ENCODE peak calls at places on chromosomes 4 and X, in five cellular contexts. R is neuronal stem cell; P is fibroblast of the conjunctiva; C is activated CD4-positive, alpha-beta T cell treated with anti-CD3 and anti-CD28 coated beads for 48 hours; Y is NCI-H345. I is an unnamed sample.

GRCh38 chr4:151620066-151620465 is 140.7 kb downstream of the GATB start:
- DNase-seq in R (no peak), P (no peak), Y (no peak), C (no peak), I (no peak)

GRCh38 chr4:99506781-99507180 is 4.0 kb upstream of the C4orf17 start:
- DNase-seq in C (no peak), R (no peak), P (no peak), Y (peak; percentile 38), I (no peak)

GRCh38 chr4:75920327-75920726 is 18.1 kb upstream of the PPEF2 start:
- DNase-seq in P (no peak), Y (no peak), R (no peak), C (no peak), I (no peak)

GRCh38 chr4:2836391-2836859 is 7.2 kb upstream of the ADD1 start:
- DNase-seq in C (no peak), P (no peak), Y (no peak), R (no peak), I (no peak)

GRCh38 chrX:2931612-2932011 is 2.5 kb upstream of the ARSD start:
- DNase-seq in Y (no peak), C (no peak), R (no peak), P (no peak), I (no peak)

GRCh38 chr4:130336585-130337217 is 1240.7 kb downstream of the C4orf33 start:
- DNase-seq in C (no peak), Y (peak; percentile 1), P (peak; percentile 17), R (no peak), I (no peak)

GRCh38 chr4:128635939-128636551 is 173.5 kb upstream of the JADE1 start:
- DNase-seq in C (no peak), Y (peak; percentile 86), P (no peak), R (no peak), I (peak; percentile 2)

GRCh38 chr4:139453041-139453370 is 915 bp upstream of the RAB33B start:
- DNase-seq in Y (peak; percentile 57), C (peak; percentile 80), P (no peak), R (no peak), I (peak; percentile 60)

GRCh38 chrX:7582191-7582590 is 260.8 kb upstream of the VCX start:
- DNase-seq in R (no peak), P (no peak), Y (peak; percentile 80), C (no peak), I (peak; percentile 78)

GRCh38 chrX:17564689-17565409 is 172.4 kb upstream of the SCML1 start:
- DNase-seq in P (no peak), C (no peak), R (no peak), Y (no peak), I (no peak)

GRCh38 chrX:70196961-70197805 is 19.9 kb downstream of the DGAT2L6 start:
- DNase-seq in Y (peak; percentile 65), R (peak; percentile 32), P (peak; percentile 20), C (peak; percentile 74), I (peak; percentile 75)

GRCh38 chr4:104693601-104694201 is 199.0 kb upstream of the CXXC4 start:
- DNase-seq in R (no peak), P (no peak), C (no peak), Y (no peak), I (no peak)

GRCh38 chr4:86935833-86936721 is 1.3 kb downstream of the AFF1 start:
- DNase-seq in Y (peak; percentile 20), P (no peak), R (peak; percentile 17), C (peak; percentile 84), I (no peak)

GRCh38 chr4:111937368-111937767 is 207.9 kb upstream of the FAM241A start:
- DNase-seq in R (no peak), C (no peak), P (peak; percentile 16), Y (peak; percentile 10), I (no peak)

GRCh38 chr4:122744229-122744628 is 11.7 kb downstream of the BBS12 start:
- DNase-seq in Y (no peak), R (no peak), P (no peak), C (no peak), I (no peak)

GRCh38 chr4:86660407-86660806 is 66.3 kb downstream of the PTPN13 start:
- DNase-seq in P (no peak), Y (no peak), R (no peak), C (no peak), I (no peak)

GRCh38 chr4:6204871-6205583 is 4.7 kb upstream of the JAKMIP1 start:
- DNase-seq in R (no peak), Y (no peak), P (no peak), C (no peak), I (no peak)

GRCh38 chr4:87236851-87237250 is 16.4 kb upstream of the KLHL8 start:
- DNase-seq in R (no peak), P (no peak), Y (no peak), C (no peak), I (no peak)

GRCh38 chrX:123859409-123859827 is 435 bp upstream of the XIAP start:
- DNase-seq in C (no peak), R (peak; percentile 3), Y (peak; percentile 80), P (no peak), I (no peak)

GRCh38 chr4:119038465-119038864 is 97.2 kb upstream of the MYOZ2 start:
- DNase-seq in R (no peak), Y (no peak), P (no peak), C (no peak), I (no peak)

GRCh38 chrX:23643020-23643419 is 24.3 kb upstream of the PRDX4 start:
- DNase-seq in P (no peak), C (no peak), R (no peak), Y (no peak), I (no peak)

GRCh38 chrX:100829730-100830129 is 9.5 kb downstream of the CSTF2 start:
- DNase-seq in R (no peak), P (peak; percentile 1), Y (no peak), C (peak; percentile 24), I (no peak)

GRCh38 chrX:152428089-152428488 is 23.0 kb downstream of the GABRA3 start:
- DNase-seq in P (no peak), Y (no peak), C (no peak), R (no peak), I (no peak)

GRCh38 chr4:185479507-185479971 is 8.0 kb upstream of the CCDC110 start:
- DNase-seq in C (no peak), R (no peak), P (no peak), Y (peak; percentile 7), I (no peak)